ENCODE peak calls at places on chromosomes 4 and X, in four cellular contexts. B, E, Q and X are unnamed samples.

GRCh38 chr4:174434455-174434854 is 87.8 kb downstream of the HPGD start:
- DNase-seq in E (no peak), B (no peak), Q (no peak), X (no peak)

GRCh38 chrX:105653891-105654290 is 168.4 kb upstream of the NRK start:
- DNase-seq in B (no peak), Q (no peak), E (no peak), X (no peak)

GRCh38 chr4:169051936-169052335 is 41.9 kb upstream of the CBR4 start:
- DNase-seq in Q (no peak), B (no peak), E (peak), X (no peak)

GRCh38 chr4:56468097-56468422 is 643 bp downstream of the SRP72 start:
- DNase-seq in E (peak), Q (peak), B (no peak), X (no peak)

GRCh38 chrX:137916090-137916746 is 350.3 kb downstream of the ZIC3 start:
- DNase-seq in B (no peak), Q (no peak), E (peak), X (no peak)

GRCh38 chrX:40267334-40268118 is 169.8 kb upstream of the BCOR start:
- DNase-seq in Q (no peak), B (no peak), E (no peak), X (peak)

GRCh38 chr4:48116582-48116981 is 17.5 kb downstream of the TXK start:
- DNase-seq in E (no peak), Q (no peak), B (no peak), X (no peak)

GRCh38 chr4:54708339-54709279 is 50.9 kb downstream of the KIT start:
- DNase-seq in E (no peak), B (no peak), Q (no peak), X (no peak)

GRCh38 chr4:137705171-137705783 is 173.0 kb upstream of the PCDH18 start:
- DNase-seq in B (peak), E (peak), Q (no peak), X (no peak)

GRCh38 chrX:29662101-29662500 is 553.3 kb upstream of the MAGEB2 start:
- DNase-seq in B (peak), E (peak), Q (no peak), X (no peak)

GRCh38 chr4:150479665-150480064 is 102.3 kb upstream of the MAB21L2 start:
- DNase-seq in Q (no peak), B (no peak), E (no peak), X (no peak)

GRCh38 chr4:166252487-166253402 is 379.7 kb downstream of the TLL1 start:
- DNase-seq in E (peak), B (no peak), Q (no peak), X (no peak)

GRCh38 chr4:25439913-25440477 is 62.9 kb downstream of the ANAPC4 start:
- DNase-seq in Q (peak), E (peak), B (peak), X (no peak)

GRCh38 chrX:68588653-68589371 is 58.7 kb upstream of the STARD8 start:
- DNase-seq in E (no peak), Q (no peak), B (no peak), X (no peak)

GRCh38 chr4:22474636-22475310 is 41.1 kb downstream of the ADGRA3 start:
- DNase-seq in E (peak), B (no peak), Q (no peak), X (no peak)

GRCh38 chr4:4585012-4585670 is 43.3 kb upstream of the STX18 start:
- DNase-seq in B (peak), Q (no peak), E (peak), X (no peak)

GRCh38 chrX:47690175-47690574 is 31.2 kb upstream of the UXT start:
- DNase-seq in B (no peak), E (no peak), Q (no peak), X (no peak)

GRCh38 chr4:136713140-136713539 is 819.2 kb downstream of the PCDH18 start:
- DNase-seq in E (peak), B (no peak), Q (no peak), X (no peak)

GRCh38 chr4:41009411-41009810 is 204.9 kb downstream of the APBB2 start:
- DNase-seq in E (peak), Q (no peak), B (peak), X (no peak)

GRCh38 chr4:7648813-7649395 is 214.2 kb upstream of the PSAPL1 start:
- DNase-seq in Q (no peak), E (no peak), B (no peak), X (no peak)

GRCh38 chr4:600166-600565 is 24.1 kb upstream of the TMEM271 start:
- DNase-seq in B (no peak), E (no peak), Q (no peak), X (no peak)

GRCh38 chrX:17674611-17675010 is 62.7 kb upstream of the SCML1 start:
- DNase-seq in B (no peak), Q (no peak), E (peak), X (no peak)

GRCh38 chr4:87270144-87270543 is 49.7 kb upstream of the KLHL8 start:
- DNase-seq in B (peak), E (peak), Q (peak), X (no peak)

GRCh38 chr4:161841759-161842158 is 322.0 kb downstream of the FSTL5 start:
- DNase-seq in Q (no peak), B (no peak), E (no peak), X (no peak)

GRCh38 chr4:185165605-185166063 is 22.6 kb downstream of the SLC25A4 start:
- DNase-seq in E (peak), B (peak), Q (no peak), X (no peak)

GRCh38 chrX:154298312-154298711 is 2.7 kb downstream of the TKTL1 start:
- DNase-seq in B (no peak), E (no peak), Q (no peak), X (no peak)

GRCh38 chr4:20127626-20128025 is 124.1 kb upstream of the SLIT2 start:
- DNase-seq in B (peak), Q (no peak), E (no peak), X (no peak)

GRCh38 chr4:152325831-152326230 is 210.1 kb downstream of the FBXW7 start:
- DNase-seq in Q (no peak), E (no peak), B (no peak), X (no peak)

GRCh38 chr4:185787926-185788679 is 23.9 kb downstream of the SORBS2 start:
- DNase-seq in Q (peak), E (no peak), B (no peak), X (no peak)

GRCh38 chr4:73707918-73708577 is 32.3 kb upstream of the CXCL8 start:
- DNase-seq in E (peak), B (peak), Q (no peak), X (no peak)

GRCh38 chr4:110959041-110959643 is 336.3 kb upstream of the PITX2 start:
- DNase-seq in Q (peak), B (no peak), E (peak), X (no peak)

GRCh38 chrX:129723511-129723910 is 15.3 kb upstream of the XPNPEP2 start:
- DNase-seq in Q (no peak), E (no peak), B (no peak), X (no peak)

GRCh38 chrX:1093112-1093511 is 119.3 kb downstream of the CRLF2 start:
- DNase-seq in Q (no peak), B (no peak), E (no peak), X (no peak)